ENCODE peak calls at places on chromosomes 3 and 15, in six cellular contexts. W is SK-N-SH, D is HCT116, G is HepG2, C is H1, B is K562. K is an unnamed sample. For H3K4me1, the result is how much of the 10 kb centered on the place peaks cover.

GRCh38 chr3:116059421-116060096 is 385.7 kb downstream of the LSAMP start:
- DNase-seq in W (peak), G (peak), B (peak), D (peak), C (no peak), K (peak)

GRCh38 chr3:67819447-67819846 is 165.0 kb upstream of the SUCLG2 start:
- DNase-seq in G (no peak), C (no peak), D (no peak), W (no peak), B (no peak), K (no peak)

GRCh38 chr3:194870394-194871110 is 184.9 kb downstream of the FAM43A start:
- DNase-seq in G (no peak), B (no peak), C (no peak), D (peak), W (no peak), K (no peak)

GRCh38 chr3:48222616-48223513 is at the start of gene CAMP:
- DNase-seq in B (no peak), D (no peak), G (peak), W (peak), C (no peak), K (no peak)

GRCh38 chr3:99670556-99670950 is 32.2 kb downstream of the COL8A1 start:
- DNase-seq in D (no peak), G (no peak), B (no peak), C (no peak), W (no peak), K (no peak)

GRCh38 chr3:9808345-9809037 is 1.6 kb upstream of the TTLL3 start:
- DNase-seq in W (peak), C (peak), G (peak), B (no peak), D (peak), K (no peak)

GRCh38 chr3:128863560-128863959 is 15.9 kb upstream of the ACAD9 start:
- DNase-seq in G (no peak), C (peak), W (no peak), B (no peak), D (no peak), K (no peak)

GRCh38 chr15:69760890-69761568 is 308.4 kb downstream of the RPLP1 start:
- DNase-seq in G (peak), B (no peak), D (peak), W (peak), C (no peak), K (peak)

GRCh38 chr3:158702815-158703481 is 29.3 kb downstream of the RARRES1 start:
- DNase-seq in W (no peak), B (no peak), C (no peak), D (no peak), G (no peak), K (no peak)

GRCh38 chr3:78751266-78751665 is 1016.5 kb downstream of the ROBO1 start:
- DNase-seq in B (no peak), C (no peak), W (no peak), D (no peak), G (no peak), K (no peak)

GRCh38 chr15:74311734-74312444 is 55.6 kb downstream of the CYP11A1 start:
- DNase-seq in W (peak), D (peak), B (peak), C (no peak), G (peak), K (no peak)

GRCh38 chr3:51974963-51975856 is at the start of gene ABHD14A:
- DNase-seq in G (peak), C (peak), B (peak), W (peak), D (no peak), K (no peak)

GRCh38 chr15:55774113-55774970 is 31.4 kb upstream of the PRTG start:
- DNase-seq in D (peak), C (peak), G (peak), W (peak), B (peak), K (no peak)

GRCh38 chr3:142523921-142524566 is 54.5 kb downstream of the ATR start:
- DNase-seq in C (no peak), D (no peak), W (no peak), G (no peak), B (no peak), K (no peak)

GRCh38 chr3:161295325-161295724 is 74.2 kb downstream of the NMD3 start:
- DNase-seq in C (no peak), B (no peak), W (no peak), G (peak), D (no peak), K (no peak)

GRCh38 chr3:100591411-100591810 is 18.0 kb upstream of the ADGRG7 start:
- DNase-seq in G (no peak), D (no peak), B (no peak), W (no peak), C (no peak), K (no peak)

GRCh38 chr3:24138876-24139256 is 193.8 kb downstream of the NR1D2 start:
- DNase-seq in W (no peak), C (no peak), G (no peak), D (no peak), B (no peak), K (no peak)

GRCh38 chr3:142950972-142951371 is 12.5 kb downstream of the PAQR9 start:
- DNase-seq in G (no peak), W (no peak), D (no peak), B (no peak), C (no peak), K (no peak)

GRCh38 chr15:84833447-84833846 is 16.3 kb downstream of the ALPK3 start:
- DNase-seq in C (no peak), G (no peak), D (no peak), W (no peak), B (no peak), K (no peak)

GRCh38 chr3:174891524-174892203 is 32.5 kb downstream of the NAALADL2 start:
- DNase-seq in W (no peak), G (no peak), C (peak), B (no peak), D (no peak), K (no peak)

GRCh38 chr15:45157974-45158373 is 28.2 kb downstream of the DUOX1 start:
- DNase-seq in W (no peak), D (no peak), G (no peak), C (no peak), B (no peak), K (no peak)

GRCh38 chr3:156445117-156445968 is 109.6 kb downstream of the SSR3 start:
- DNase-seq in C (no peak), G (no peak), D (no peak), B (no peak), W (no peak), K (no peak)

GRCh38 chr3:61783993-61784718 is 222.8 kb downstream of the PTPRG start:
- DNase-seq in W (no peak), D (no peak), B (no peak), G (no peak), C (no peak), K (no peak)

GRCh38 chr3:53778154-53778553 is 68.1 kb downstream of the CHDH start:
- DNase-seq in B (no peak), W (no peak), G (no peak), D (no peak), C (no peak), K (no peak)

GRCh38 chr3:50381315-50381714 is 22.0 kb upstream of the TMEM115 start:
- DNase-seq in C (no peak), D (no peak), G (no peak), B (no peak), W (peak), K (no peak)

GRCh38 chr15:22956257-22956979 is 23.8 kb downstream of the CYFIP1 start:
- DNase-seq in W (peak), D (no peak), G (no peak), C (no peak), B (no peak), K (no peak)

GRCh38 chr3:65411367-65411766 is 627.4 kb downstream of the MAGI1 start:
- DNase-seq in W (no peak), C (no peak), B (no peak), D (no peak), G (no peak), K (no peak)

GRCh38 chr3:141050576-141050912 is 603 bp upstream of the SPSB4 start:
- DNase-seq in D (no peak), G (no peak), W (no peak), B (no peak), C (peak), K (no peak)

GRCh38 chr3:140922634-140923033 is 19.0 kb upstream of the SLC25A36 start:
- DNase-seq in D (no peak), B (no peak), W (no peak), G (no peak), C (no peak), K (no peak)

GRCh38 chr3:196096382-196096953 is 14.6 kb upstream of the TFRC start:
- DNase-seq in C (no peak), G (no peak), D (no peak), W (no peak), B (no peak), K (no peak)

GRCh38 chr15:85318048-85318731 is 62.2 kb upstream of the AKAP13 start:
- DNase-seq in W (no peak), D (peak), C (peak), B (no peak), G (no peak), K (no peak)

GRCh38 chr3:11290743-11291680 is 18.8 kb downstream of the ATG7 start:
- DNase-seq in C (no peak), W (no peak), G (no peak), D (no peak), B (no peak), K (no peak)

GRCh38 chr15:74906193-74906449 is 530 bp downstream of the FAM219B start:
- DNase-seq in W (no peak), D (no peak), B (no peak), C (peak), G (no peak), K (no peak)

GRCh38 chr3:19945405-19946290 is 1.2 kb upstream of the RAB5A start:
- DNase-seq in B (no peak), C (no peak), W (no peak), D (no peak), G (no peak), K (no peak)

GRCh38 chr15:63909819-63910437 is 76.2 kb upstream of the HERC1 start:
- DNase-seq in C (no peak), D (no peak), G (no peak), W (peak), B (no peak), K (no peak)

GRCh38 chr15:88652456-88653199 is 13.8 kb downstream of the ISG20 start:
- DNase-seq in G (no peak), B (no peak), W (no peak), C (peak), D (no peak), K (no peak)
- H3K4me1 ChIP-seq in G (under half), B (under half), W (under half), C (under half), D (under half), K (under half)

DNA sequence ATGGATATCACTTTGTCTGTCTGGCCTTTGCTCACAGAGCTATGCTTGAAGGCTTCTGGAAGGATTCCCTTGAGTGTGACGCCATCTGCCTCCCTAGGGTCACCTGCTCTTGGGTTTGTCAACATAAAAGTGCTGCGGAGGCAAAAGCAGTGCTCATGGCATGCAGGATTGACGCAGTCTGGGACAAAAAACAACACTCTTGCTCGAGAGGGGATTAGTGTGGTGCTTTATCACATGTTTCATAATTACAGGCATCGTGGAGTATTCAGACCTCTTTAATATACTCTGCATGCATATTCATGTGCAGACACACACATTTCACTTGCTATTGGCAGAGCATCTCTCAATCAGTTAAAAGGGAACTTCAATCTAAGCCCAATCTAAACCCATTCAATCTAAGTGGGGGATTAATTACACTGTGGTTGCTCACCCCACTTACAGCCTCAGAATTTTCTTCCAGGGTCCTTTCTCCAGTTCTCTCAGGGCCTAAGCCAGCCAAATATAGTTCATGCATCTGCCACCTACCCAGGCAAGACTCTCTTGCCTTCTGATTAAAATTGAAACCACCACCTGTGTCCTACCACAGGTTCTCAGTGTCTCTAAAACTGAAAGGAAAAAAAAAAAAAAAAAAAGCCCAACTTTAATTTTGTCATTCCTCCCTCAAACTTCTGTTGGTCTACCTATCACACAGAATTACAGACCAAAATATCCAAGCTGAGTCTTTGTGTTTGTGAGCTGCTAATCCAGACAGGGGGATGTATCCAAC is 75.6 kb downstream of the BFSP2 start:
- DNase-seq in B (no peak), G (no peak), W (no peak), C (no peak), D (no peak), K (no peak)
- TF ChIP-seq POLR2AphosphoS5 in B (no peak), G (no peak), W (no peak), C (no peak), D (no peak), K (no peak)

GRCh38 chr3:112096176-112096575 is 10.0 kb downstream of the C3orf52 start:
- DNase-seq in B (no peak), G (no peak), C (no peak), W (no peak), D (no peak), K (no peak)

GRCh38 chr3:112092439-112093179 is 6.4 kb downstream of the C3orf52 start:
- DNase-seq in B (no peak), G (no peak), W (no peak), D (no peak), C (no peak), K (no peak)

GRCh38 chr3:112093180-112093522 is 7.0 kb downstream of the C3orf52 start:
- DNase-seq in B (no peak), D (no peak), G (no peak), C (no peak), W (no peak), K (no peak)

GRCh38 chr3:112101946-112102345 is 15.8 kb downstream of the C3orf52 start:
- DNase-seq in G (no peak), D (no peak), C (no peak), B (no peak), W (no peak), K (no peak)

GRCh38 chr3:112097378-112097777 is 11.2 kb downstream of the C3orf52 start:
- DNase-seq in B (peak), G (peak), C (no peak), W (no peak), D (peak), K (peak)
- TF ChIP-seq SIN3A in B (no peak), G (no peak), C (no peak), W (no peak), D (peak), K (no peak)

GRCh38 chr15:39127925-39128617 is 452.8 kb upstream of the THBS1 start:
- DNase-seq in D (peak), B (peak), G (peak), C (no peak), W (no peak), K (peak)

GRCh38 chr15:39125904-39126303 is 455.0 kb upstream of the THBS1 start:
- DNase-seq in B (peak), C (peak), G (peak), D (peak), W (peak), K (no peak)

GRCh38 chr15:39127151-39127815 is 453.6 kb upstream of the THBS1 start:
- DNase-seq in W (no peak), G (no peak), C (no peak), D (no peak), B (peak), K (no peak)

GRCh38 chr15:39124925-39125625 is 455.8 kb upstream of the THBS1 start:
- DNase-seq in G (no peak), D (no peak), B (no peak), C (no peak), W (no peak), K (no peak)

GRCh38 chr15:39124155-39124924 is 456.5 kb upstream of the THBS1 start:
- DNase-seq in D (no peak), G (peak), C (no peak), B (no peak), W (no peak), K (no peak)
- H3K4me1 ChIP-seq in D (under half), G (half or more), C (under half), B (under half), W (under half), K (under half)

GRCh38 chr3:134794950-134795775 is at the start of gene EPHB1:
- DNase-seq in C (peak), B (peak), G (peak), W (peak), D (peak), K (peak)
- TF ChIP-seq POLR2AphosphoS5 in C (peak), B (no peak), G (no peak), W (no peak), D (no peak), K (no peak)

GRCh38 chr3:25441234-25441856 is 13.3 kb downstream of the RARB start:
- DNase-seq in B (peak), G (no peak), C (peak), W (no peak), D (peak), K (peak)
- TF ChIP-seq SIN3A in B (no peak), G (no peak), C (no peak), W (no peak), D (no peak), K (no peak)

GRCh38 chr15:87907676-87908446 is 348.7 kb downstream of the NTRK3 start:
- DNase-seq in B (no peak), W (no peak), D (no peak), C (no peak), G (no peak), K (no peak)
- H3K4me1 ChIP-seq in B (under half), W (under half), D (under half), C (under half), G (under half), K (under half)

DNA sequence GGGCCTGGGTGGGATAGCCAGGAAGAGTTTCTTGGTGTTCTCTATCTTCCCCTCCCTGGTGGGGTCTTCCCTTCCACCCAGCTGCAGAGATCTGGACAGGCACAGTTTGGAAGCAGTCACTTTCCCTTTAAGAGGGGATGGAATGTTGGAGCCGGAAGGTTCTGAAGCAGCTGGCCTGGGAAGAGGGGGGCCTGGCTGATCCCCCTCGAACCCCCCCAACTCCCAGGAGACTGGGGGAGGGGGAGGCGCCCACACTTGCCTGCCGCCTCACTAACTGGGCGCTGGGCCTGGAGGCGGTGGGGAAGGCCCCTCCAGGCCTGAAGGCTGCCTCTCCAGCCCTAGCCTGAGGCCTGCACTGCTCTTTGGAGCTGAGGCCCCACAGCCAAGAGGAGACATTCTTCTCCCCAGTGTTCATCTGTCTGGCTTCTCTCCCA is 1.4 kb downstream of the DVL3 start:
- DNase-seq in D (no peak), B (peak), C (peak), G (peak), W (peak), K (no peak)
- TF ChIP-seq POLR2AphosphoS5 in D (no peak), B (no peak), C (no peak), G (no peak), W (no peak), K (no peak)

GRCh38 chr3:172355836-172356235 is 92.4 kb downstream of the GHSR start:
- DNase-seq in W (no peak), B (no peak), D (peak), C (no peak), G (no peak), K (peak)
- TF ChIP-seq SIN3A in W (no peak), B (no peak), D (no peak), C (no peak), G (no peak), K (no peak)

GRCh38 chr3:45010718-45011355 is 15.3 kb upstream of the CLEC3B start:
- DNase-seq in C (no peak), W (no peak), G (no peak), B (no peak), D (no peak), K (no peak)
- H3K4me1 ChIP-seq in C (under half), W (under half), G (under half), B (under half), D (under half), K (under half)